ENCODE peak calls at places on chromosomes 5 and 9, in eight cellular contexts. K is breast epithelium, M is Peyer's patch, X is body of pancreas, H is A549, N is sigmoid colon, I is vagina, V is stomach. F is an unnamed sample.
A peak's percentile ranks its signal among the peaks of the same experiment; 100 is the strongest.

GRCh38 chr9:19114680-19115270 is 12.1 kb upstream of the HAUS6 start:
- DNase-seq in I (no peak), V (no peak), N (no peak), H (no peak), K (no peak), X (no peak), M (no peak), F (no peak)

GRCh38 chr5:16574789-16575785 is 41.7 kb downstream of the RETREG1 start:
- DNase-seq in X (no peak), I (no peak), K (no peak), M (no peak), V (no peak), N (no peak), H (no peak), F (peak; percentile 46)

GRCh38 chr5:81558188-81558587 is 164.3 kb upstream of the ACOT12 start:
- DNase-seq in N (no peak), M (no peak), H (no peak), V (no peak), I (no peak), X (no peak), K (no peak), F (no peak)

GRCh38 chr5:39714036-39714698 is 289.4 kb upstream of the DAB2 start:
- DNase-seq in X (peak; percentile 70), N (no peak), K (no peak), V (peak; percentile 52), I (no peak), M (no peak), H (peak; percentile 27), F (peak; percentile 14)

GRCh38 chr5:148615644-148616283 is 38.6 kb downstream of the HTR4 start:
- DNase-seq in V (no peak), X (no peak), I (no peak), H (no peak), M (no peak), K (no peak), N (no peak), F (no peak)

GRCh38 chr5:107135391-107135790 is 535.3 kb downstream of the EFNA5 start:
- DNase-seq in M (no peak), I (no peak), K (no peak), X (no peak), N (no peak), H (no peak), V (no peak), F (no peak)

GRCh38 chr9:135135927-135136311 is 48.5 kb downstream of the OLFM1 start:
- DNase-seq in I (no peak), K (no peak), M (no peak), X (no peak), N (no peak), V (no peak), H (no peak), F (no peak)

GRCh38 chr9:133375116-133375723 is 640 bp downstream of the SURF4 start:
- DNase-seq in M (no peak), N (no peak), X (peak; percentile 55), K (no peak), V (peak; percentile 32), I (no peak), H (peak; percentile 71), F (no peak)

GRCh38 chr9:92265159-92265558 is 28.3 kb downstream of the IARS1 start:
- DNase-seq in I (no peak), N (no peak), V (no peak), X (no peak), H (no peak), M (no peak), K (no peak), F (no peak)

GRCh38 chr9:36755019-36755418 is 182.3 kb downstream of the MELK start:
- DNase-seq in X (no peak), V (no peak), I (no peak), M (no peak), H (no peak), N (no peak), K (no peak), F (no peak)

GRCh38 chr5:119031905-119032304 is 39.0 kb upstream of the DMXL1 start:
- DNase-seq in K (no peak), X (no peak), I (no peak), M (peak; percentile 35), N (no peak), V (no peak), H (no peak), F (no peak)

GRCh38 chr5:122220498-122220897 is 91.2 kb downstream of the ZNF474 start:
- DNase-seq in I (no peak), V (no peak), N (no peak), K (no peak), H (no peak), X (no peak), M (no peak), F (no peak)

GRCh38 chr9:38022203-38022602 is 46.8 kb downstream of the SHB start:
- DNase-seq in H (no peak), I (no peak), K (no peak), V (no peak), X (no peak), N (no peak), M (no peak), F (no peak)

GRCh38 chr5:141848771-141849370 is 29.3 kb downstream of the PCDH1 start:
- DNase-seq in I (no peak), N (peak; percentile 75), V (peak; percentile 80), K (peak; percentile 74), X (peak; percentile 87), M (peak; percentile 33), H (peak; percentile 74), F (no peak)

GRCh38 chr5:169160405-169160901 is 140.5 kb downstream of the SLIT3 start:
- DNase-seq in X (peak; percentile 25), K (no peak), M (no peak), I (no peak), H (no peak), V (no peak), N (no peak), F (no peak)

GRCh38 chr5:72210913-72211670 is 103.8 kb downstream of the MAP1B start:
- DNase-seq in N (no peak), V (peak; percentile 68), X (peak; percentile 63), M (no peak), H (peak; percentile 19), K (peak; percentile 58), I (no peak), F (peak; percentile 66)

GRCh38 chr5:165497707-165498106 is 1992.3 kb downstream of the MAT2B start:
- DNase-seq in N (no peak), H (peak; percentile 2), X (no peak), I (no peak), K (no peak), M (no peak), V (no peak), F (no peak)

GRCh38 chr5:759781-760362 is 24.7 kb downstream of the ZDHHC11B start:
- DNase-seq in N (peak; percentile 46), H (no peak), M (no peak), V (peak; percentile 25), K (peak; percentile 57), X (no peak), I (no peak), F (peak; percentile 45)

DNA sequence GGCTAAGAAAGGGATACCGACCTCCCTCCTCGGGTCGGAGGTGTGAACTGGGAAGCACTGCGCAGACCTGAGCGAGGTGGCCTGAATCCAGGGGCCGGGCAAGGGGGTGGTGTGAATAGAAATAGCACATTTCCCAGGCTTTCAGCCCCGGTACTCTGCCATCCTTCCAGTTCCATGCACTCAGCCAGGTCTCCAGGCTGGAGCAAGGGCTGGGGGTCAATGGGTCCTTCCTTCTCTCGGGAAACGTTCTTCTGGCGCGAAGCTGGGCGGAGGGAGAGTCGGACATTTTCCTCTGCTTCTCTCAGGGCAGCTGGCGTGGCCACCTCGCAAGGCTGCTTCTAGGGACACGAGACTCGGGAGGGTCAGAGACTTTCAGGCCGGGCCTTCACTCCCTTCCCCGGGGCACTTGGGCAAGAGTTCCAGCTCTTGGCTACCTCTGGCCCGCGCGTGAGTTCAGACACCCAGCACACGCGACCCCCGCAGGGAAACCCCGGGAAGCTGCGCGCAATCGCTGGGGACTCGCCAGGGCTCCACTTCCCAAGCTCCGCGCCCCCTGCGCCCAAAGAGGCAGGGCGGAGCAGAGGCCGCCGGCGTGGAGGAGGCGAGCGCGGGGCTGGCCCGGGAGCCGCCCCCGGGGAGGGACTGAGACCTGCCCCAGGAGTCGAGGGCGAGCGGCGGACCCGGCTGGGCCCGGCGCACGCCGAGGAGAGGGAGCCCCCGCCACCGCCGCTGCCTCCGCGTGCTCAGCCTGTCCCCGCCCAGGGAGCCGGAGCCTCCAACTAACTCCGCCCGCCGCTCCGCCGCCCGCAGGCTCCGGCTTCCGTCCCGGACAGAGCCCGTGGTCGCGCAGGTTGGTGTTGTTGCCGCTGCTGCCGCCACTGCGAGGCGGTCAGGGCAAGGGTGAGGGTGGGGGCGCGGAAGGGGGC is at the start of gene PAM:
- DNase-seq in N (peak; percentile 88), M (peak; percentile 64), X (peak; percentile 79), I (no peak), H (peak; percentile 66), K (peak; percentile 69), V (peak; percentile 80), F (peak; percentile 87)
- TF ChIP-seq POLR2A in N (no peak), M (peak; percentile 38), X (peak; percentile 54), I (peak; percentile 61), H (peak; percentile 25), K (no peak), V (no peak), F (no peak)

GRCh38 chr5:176537608-176538504 is 654 bp upstream of the RNF44 start:
- DNase-seq in V (peak; percentile 99), H (peak; percentile 94), I (no peak), M (peak; percentile 99), N (peak; percentile 100), X (peak; percentile 99), K (peak; percentile 98), F (peak; percentile 99)
- TF ChIP-seq POLR2A in V (no peak), H (no peak), I (peak; percentile 8), M (peak; percentile 94), N (peak; percentile 34), X (no peak), K (no peak), F (peak; percentile 39)

GRCh38 chr5:177097016-177097985 is 10.6 kb downstream of the FGFR4 start:
- DNase-seq in M (no peak), N (no peak), I (no peak), X (no peak), K (no peak), V (no peak), H (no peak), F (no peak)
- TF ChIP-seq POLR2A in M (no peak), N (no peak), I (no peak), X (no peak), K (no peak), V (no peak), H (no peak), F (no peak)

DNA sequence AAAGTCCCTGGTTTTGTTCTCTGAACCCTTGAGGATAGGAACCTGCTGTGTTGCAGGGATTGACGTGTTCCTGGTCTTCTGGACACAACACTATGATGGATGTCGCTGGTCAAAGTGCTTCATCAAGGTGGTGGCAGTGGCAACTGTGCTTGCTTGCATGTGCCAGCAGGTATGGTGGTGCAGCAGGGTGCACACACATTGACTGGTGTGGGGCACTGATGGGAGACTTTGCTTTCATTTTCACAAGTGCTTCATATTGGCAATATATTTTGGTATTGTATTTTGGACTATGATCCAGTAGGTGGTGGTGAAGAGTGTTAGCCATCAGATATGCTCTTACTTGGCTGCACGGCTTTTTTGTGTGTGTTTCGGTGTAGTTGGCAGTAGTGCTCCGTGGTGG is 479.8 kb upstream of the CTNND2 start:
- DNase-seq in M (no peak), K (no peak), I (no peak), N (no peak), X (no peak), V (no peak), H (no peak), F (no peak)
- TF ChIP-seq POLR2A in M (no peak), K (no peak), I (no peak), N (no peak), X (no peak), V (no peak), H (no peak), F (no peak)

GRCh38 chr5:94618493-94619328 is at the start of the genes KIAA0825 and SLF1:
- DNase-seq in K (peak; percentile 83), N (peak; percentile 91), H (peak; percentile 85), X (peak; percentile 85), M (peak; percentile 86), I (no peak), V (peak; percentile 90), F (peak; percentile 90)
- TF ChIP-seq POLR2A in K (no peak), N (no peak), H (peak; percentile 73), X (no peak), M (no peak), I (no peak), V (no peak), F (peak; percentile 23)

F was measured in heart left ventricle.